ENCODE peak calls at places on chromosomes 3 and 15, in four cellular contexts. V, I, Z and L are unnamed samples.

GRCh38 chr3:58999779-59000170 is 50.0 kb downstream of the CFAP20DC start:
- DNase-seq in I (no peak), V (peak; percentile 28), Z (no peak), L (no peak)

GRCh38 chr3:33060609-33061337 is 36.2 kb downstream of the GLB1 start:
- DNase-seq in Z (peak; percentile 94), V (no peak), I (no peak), L (no peak)

GRCh38 chr3:128311441-128311844 is 155.2 kb downstream of the DNAJB8 start:
- DNase-seq in V (no peak), I (no peak), Z (no peak), L (no peak)

GRCh38 chr3:18098960-18099587 is 326.1 kb downstream of the SATB1 start:
- DNase-seq in Z (no peak), I (no peak), V (peak; percentile 85), L (peak; percentile 36)

GRCh38 chr3:178382388-178383061 is 153.7 kb upstream of the KCNMB2 start:
- DNase-seq in I (no peak), V (peak; percentile 95), Z (no peak), L (no peak)

GRCh38 chr3:5349343-5349742 is 161.8 kb downstream of the EDEM1 start:
- DNase-seq in V (no peak), Z (no peak), I (no peak), L (no peak)

GRCh38 chr15:29364429-29365078 is 94.9 kb upstream of the NSMCE3 start:
- DNase-seq in V (peak; percentile 86), I (no peak), Z (no peak), L (peak; percentile 38)

GRCh38 chr3:172034786-172035685 is 4.3 kb upstream of the FNDC3B start:
- DNase-seq in Z (no peak), V (peak; percentile 33), I (no peak), L (peak; percentile 28)

GRCh38 chr3:131655076-131655685 is 152.4 kb upstream of the MRPL3 start:
- DNase-seq in I (no peak), Z (no peak), V (no peak), L (no peak)

GRCh38 chr15:85652457-85652856 is 142.3 kb downstream of the KLHL25 start:
- DNase-seq in I (no peak), Z (no peak), V (no peak), L (no peak)

GRCh38 chr3:180600473-180600872 is 1.5 kb upstream of the TTC14 start:
- DNase-seq in I (no peak), V (no peak), Z (no peak), L (no peak)

DNA sequence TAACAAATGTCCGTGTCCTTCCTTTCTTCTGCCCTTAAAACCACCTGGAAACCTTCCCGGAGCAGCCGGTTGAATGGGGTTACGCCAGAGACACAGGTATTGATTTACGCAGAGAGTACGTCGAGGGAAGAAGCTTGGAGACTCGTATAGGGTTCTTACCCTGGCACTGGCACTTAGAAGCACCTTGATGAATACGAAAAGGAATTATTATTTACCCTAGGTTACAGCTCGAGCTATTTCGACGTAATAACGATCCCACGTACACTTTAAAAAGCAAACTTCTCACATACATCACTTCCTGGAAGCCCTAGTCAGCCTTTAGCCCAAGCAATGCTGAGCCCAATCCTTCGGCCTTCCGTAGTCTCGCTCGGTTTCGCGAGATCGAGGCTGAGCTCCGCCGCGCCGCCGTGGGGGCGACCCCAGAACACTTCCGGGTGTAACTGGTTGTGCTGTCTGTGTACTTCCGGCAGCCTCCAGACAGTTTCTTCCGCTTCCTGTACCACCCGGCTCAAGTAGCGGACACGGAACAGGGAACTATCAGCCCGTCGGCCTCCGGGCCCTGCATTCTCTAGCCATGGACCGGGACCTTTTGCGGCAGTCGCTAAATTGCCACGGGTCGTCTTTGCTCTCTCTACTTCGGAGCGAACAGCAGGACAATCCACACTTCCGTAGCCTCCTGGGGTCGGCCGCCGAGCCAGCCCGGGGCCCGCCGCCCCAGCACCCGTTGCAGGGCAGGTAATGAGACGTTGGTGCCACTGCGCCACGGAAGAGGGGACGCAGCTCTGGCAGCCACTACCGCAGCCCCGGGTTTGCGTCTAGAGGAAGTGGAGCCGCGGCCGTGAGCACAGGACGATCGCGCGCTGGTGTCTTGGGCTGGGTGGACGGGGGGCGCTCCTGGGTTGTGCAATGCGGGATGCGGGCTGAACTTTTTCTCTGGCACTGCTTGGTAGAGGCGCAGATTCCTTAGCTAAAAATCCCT is at the start of gene TTC14:
- DNase-seq in I (peak; percentile 82), V (peak; percentile 94), Z (peak; percentile 86), L (peak; percentile 93)
- TF ChIP-seq POLR2A in I (no peak), V (peak; percentile 59), Z (no peak), L (peak; percentile 74)

DNA sequence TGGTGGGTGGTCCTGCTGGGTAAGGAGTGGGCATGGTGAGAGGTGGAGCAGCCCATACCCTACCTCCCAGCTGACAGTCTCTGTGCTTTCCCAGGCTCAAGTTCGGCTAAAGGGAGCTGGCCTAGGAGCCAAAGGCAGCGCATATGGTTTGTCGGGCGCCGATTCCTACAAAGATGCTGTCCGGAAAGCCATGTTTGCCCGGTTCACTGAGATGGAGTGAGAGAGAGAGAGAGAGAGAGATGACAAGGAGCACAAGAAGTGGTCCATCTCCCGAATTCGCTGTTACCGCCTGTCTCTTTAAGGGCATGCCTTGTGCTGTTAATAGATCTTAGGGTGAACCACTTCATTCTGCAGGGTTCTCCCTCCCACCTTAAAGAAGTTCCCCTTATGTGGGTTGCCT is 29.5 kb downstream of the RBM5 start:
- DNase-seq in Z (no peak), V (no peak), I (no peak), L (no peak)
- TF ChIP-seq POLR2A in Z (no peak), V (no peak), I (no peak), L (no peak)

DNA sequence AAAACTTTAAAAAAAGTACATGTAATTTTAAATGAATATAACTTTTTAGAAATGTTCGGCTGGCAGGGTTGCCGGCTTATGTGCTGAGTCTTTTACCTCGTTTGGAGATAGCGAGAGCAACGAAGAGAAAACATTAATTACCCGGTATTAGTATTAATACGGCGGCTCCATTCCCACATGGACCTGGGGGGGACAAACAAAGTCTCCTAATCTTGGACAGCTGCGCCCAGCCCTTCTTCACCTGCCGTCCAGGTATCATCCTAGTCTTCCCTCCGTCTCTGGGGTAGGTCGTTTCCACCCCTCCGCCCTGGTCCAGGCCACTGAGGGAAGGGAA is 316 bp upstream of the DIS3L start:
- DNase-seq in V (no peak), I (no peak), Z (no peak), L (no peak)
- TF ChIP-seq POLR2A in V (no peak), I (no peak), Z (no peak), L (no peak)

GRCh38 chr3:134364061-134364935 is 9.9 kb downstream of the AMOTL2 start:
- DNase-seq in V (peak; percentile 96), I (peak; percentile 95), Z (peak; percentile 94), L (peak; percentile 94)
- TF ChIP-seq POLR2A in V (peak; percentile 43), I (no peak), Z (no peak), L (peak; percentile 6)

GRCh38 chr3:124565551-124565950 is 164.7 kb upstream of the UMPS start:
- DNase-seq in I (no peak), V (no peak), Z (no peak), L (no peak)
- TF ChIP-seq POLR2A in I (no peak), V (no peak), Z (no peak), L (no peak)

GRCh38 chr3:121545049-121545563 is 682 bp downstream of the POLQ start:
- DNase-seq in I (no peak), Z (no peak), V (no peak), L (no peak)

GRCh38 chr3:121542924-121543323 is 2.9 kb downstream of the POLQ start:
- DNase-seq in Z (no peak), I (no peak), V (no peak), L (no peak)

GRCh38 chr3:121545564-121546455 is at the start of gene POLQ:
- DNase-seq in V (peak; percentile 95), Z (peak; percentile 91), I (peak; percentile 90), L (peak; percentile 68)
- TF ChIP-seq POLR2A in V (peak; percentile 66), Z (no peak), I (no peak), L (peak; percentile 56)

GRCh38 chr15:55993804-55994539 is 560 bp upstream of the NEDD4 start:
- DNase-seq in V (peak; percentile 68), I (no peak), Z (no peak), L (peak; percentile 46)

GRCh38 chr15:55991841-55992768 is 1.3 kb downstream of the NEDD4 start:
- DNase-seq in V (no peak), I (no peak), Z (no peak), L (no peak)

GRCh38 chr15:55992769-55993110 is 672 bp downstream of the NEDD4 start:
- DNase-seq in I (no peak), V (peak; percentile 70), Z (no peak), L (no peak)

GRCh38 chr15:55990986-55991385 is 2.4 kb downstream of the NEDD4 start:
- DNase-seq in Z (no peak), I (no peak), V (no peak), L (no peak)

DNA sequence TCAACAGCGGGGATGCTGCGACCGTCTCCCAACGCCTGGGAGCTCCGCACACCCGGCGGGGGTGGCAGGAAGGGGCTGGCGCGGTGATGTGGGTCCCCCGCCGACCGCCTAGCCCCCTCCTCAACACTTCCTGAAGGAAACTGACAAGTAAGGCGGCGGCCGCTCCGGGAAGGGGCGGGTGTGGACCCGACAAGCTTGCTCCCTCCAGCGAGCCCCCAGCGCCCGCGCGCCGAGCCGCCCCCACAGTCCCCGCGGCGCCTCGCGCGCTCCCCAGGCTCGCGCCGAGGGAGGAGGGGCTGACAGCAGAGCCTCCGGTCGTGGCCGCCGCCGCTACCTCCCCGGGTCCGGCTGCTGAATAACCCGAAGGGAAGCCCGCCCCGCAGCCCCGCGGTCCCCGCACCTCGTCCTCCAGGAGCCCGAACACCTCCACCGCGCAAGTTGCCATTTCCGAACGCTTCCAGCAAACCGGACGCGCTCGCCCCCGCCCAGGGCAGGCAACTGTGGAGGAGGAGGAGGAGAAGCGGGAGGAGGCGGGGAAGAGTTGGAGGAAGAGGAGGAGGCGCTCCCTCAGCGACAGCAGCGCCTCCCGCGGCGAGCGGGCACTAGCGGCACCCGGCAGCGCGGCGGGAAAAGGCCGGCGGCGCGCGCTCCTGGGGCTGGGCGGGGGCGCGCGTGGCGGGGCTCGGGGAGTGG is at the start of gene NEDD4:
- DNase-seq in V (peak; percentile 86), Z (peak; percentile 79), I (peak; percentile 82), L (peak; percentile 70)
- TF ChIP-seq POLR2A in V (no peak), Z (no peak), I (peak; percentile 39), L (peak; percentile 76)

GRCh38 chr3:197750396-197750831 is 731 bp downstream of the FYTTD1 start:
- DNase-seq in Z (peak; percentile 72), I (peak; percentile 51), V (peak; percentile 69), L (peak; percentile 52)
- TF ChIP-seq POLR2A in Z (no peak), I (no peak), V (peak; percentile 62), L (no peak)

DNA sequence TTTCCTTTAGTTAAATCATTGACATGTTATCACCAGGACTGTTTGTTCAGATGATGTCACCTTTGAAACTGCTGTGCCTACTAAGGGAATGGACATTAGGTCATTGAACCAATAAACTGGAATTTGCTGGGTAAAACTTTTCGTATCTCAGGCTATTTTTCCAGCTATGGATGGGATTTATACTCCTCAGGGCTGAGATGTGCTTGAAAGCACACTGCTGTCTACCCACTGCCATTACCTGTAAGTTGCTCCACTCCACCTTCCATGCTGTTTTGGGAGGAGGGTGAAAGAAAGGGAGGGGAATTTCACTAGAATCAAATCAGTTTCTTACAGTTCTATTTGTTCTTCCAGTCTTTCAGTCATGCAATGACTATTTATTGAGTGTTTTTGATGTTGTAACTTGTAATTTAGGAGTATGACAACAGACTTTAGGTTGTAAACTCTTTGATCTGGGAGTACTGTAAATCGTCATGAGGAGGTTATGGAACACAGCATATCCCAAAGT is 11.3 kb downstream of the EHD4 start:
- DNase-seq in V (no peak), I (no peak), Z (no peak), L (no peak)
- TF ChIP-seq POLR2A in V (no peak), I (no peak), Z (no peak), L (no peak)